ENCODE peak calls at places on chromosomes 3 and 15, in six cellular contexts. O is H4; P is mucosa of gallbladder; V is T-cell; L is effector CD4-positive, alpha-beta T cell; Z is stimulated activated CD4-positive, alpha-beta T cell treated with anti-CD3 and anti-CD28 coated beads, TNF-alpha, amount 100 ng/mL, for 4 hours. G is an unnamed sample.

GRCh38 chr3:120093119-120093922 is 926 bp downstream of the GSK3B start:
- DNase-seq in O (peak; percentile 79), P (peak; percentile 14), V (no peak), L (peak; percentile 21), Z (no peak), G (no peak)

GRCh38 chr3:195906865-195907729 is 1.3 kb downstream of the TNK2 start:
- DNase-seq in O (no peak), P (no peak), V (peak; percentile 70), L (peak; percentile 68), Z (peak; percentile 45), G (peak; percentile 49)

GRCh38 chr3:155316450-155316849 is 23.0 kb upstream of the STRIT1 start:
- DNase-seq in O (no peak), P (no peak), V (no peak), L (no peak), Z (no peak), G (peak; percentile 38)

GRCh38 chr3:112464264-112464663 is 35.0 kb downstream of the BTLA start:
- DNase-seq in O (no peak), P (no peak), V (no peak), L (no peak), Z (no peak), G (no peak)

GRCh38 chr15:29571728-29572454 is 250.4 kb downstream of the TJP1 start:
- DNase-seq in O (no peak), P (no peak), V (no peak), L (no peak), Z (no peak), G (no peak)

GRCh38 chr15:44308415-44308814 is 19.9 kb downstream of the GOLM2 start:
- DNase-seq in O (no peak), P (no peak), V (no peak), L (no peak), Z (no peak), G (no peak)

GRCh38 chr3:27642796-27643195 is 79.3 kb downstream of the EOMES start:
- DNase-seq in O (no peak), P (no peak), V (no peak), L (no peak), Z (no peak), G (no peak)

GRCh38 chr3:170458285-170458684 is 39.6 kb downstream of the CLDN11 start:
- DNase-seq in O (no peak), P (no peak), V (no peak), L (no peak), Z (no peak), G (no peak)

GRCh38 chr3:113533534-113533892 is 1.2 kb downstream of the SIDT1 start:
- DNase-seq in O (no peak), P (no peak), V (peak; percentile 37), L (peak; percentile 15), Z (no peak), G (no peak)

GRCh38 chr15:32706704-32707103 is 11.1 kb upstream of the GREM1 start:
- DNase-seq in O (no peak), P (no peak), V (no peak), L (no peak), Z (no peak), G (no peak)

GRCh38 chr3:151838574-151839312 is 24.8 kb downstream of the AADAC start:
- DNase-seq in O (peak; percentile 88), P (peak; percentile 60), V (no peak), L (no peak), Z (no peak), G (peak; percentile 5)

GRCh38 chr3:14879161-14879888 is 60.6 kb downstream of the FGD5 start:
- DNase-seq in O (peak; percentile 26), P (peak; percentile 72), V (peak; percentile 27), L (no peak), Z (no peak), G (no peak)

GRCh38 chr3:58577269-58577821 is at the start of gene FAM107A:
- DNase-seq in O (no peak), P (no peak), V (no peak), L (no peak), Z (no peak), G (no peak)

GRCh38 chr15:66588537-66588936 is 22.7 kb upstream of the LCTL start:
- DNase-seq in O (no peak), P (no peak), V (no peak), L (no peak), Z (no peak), G (no peak)

GRCh38 chr15:89165677-89166076 is 55.7 kb downstream of the RLBP1 start:
- DNase-seq in O (no peak), P (no peak), V (no peak), L (no peak), Z (no peak), G (no peak)

GRCh38 chr15:59701880-59702279 is 12.8 kb upstream of the BNIP2 start:
- DNase-seq in O (no peak), P (no peak), V (no peak), L (no peak), Z (no peak), G (no peak)

GRCh38 chr15:57505056-57505713 is 86.5 kb upstream of the MYZAP start:
- DNase-seq in O (no peak), P (no peak), V (no peak), L (no peak), Z (no peak), G (no peak)

GRCh38 chr15:79185199-79185598 is 94.6 kb upstream of the RASGRF1 start:
- DNase-seq in O (peak; percentile 25), P (no peak), V (no peak), L (no peak), Z (no peak), G (no peak)

GRCh38 chr15:29805043-29805707 is 17.1 kb downstream of the TJP1 start:
- DNase-seq in O (peak; percentile 69), P (peak; percentile 59), V (no peak), L (no peak), Z (no peak), G (no peak)

GRCh38 chr3:127015282-127016042 is 32.5 kb downstream of the PLXNA1 start:
- DNase-seq in O (no peak), P (no peak), V (no peak), L (no peak), Z (no peak), G (no peak)

GRCh38 chr3:191727338-191727737 is 266.4 kb downstream of the PYDC2 start:
- DNase-seq in O (no peak), P (no peak), V (no peak), L (no peak), Z (no peak), G (no peak)

GRCh38 chr3:131543714-131544113 is 40.9 kb upstream of the MRPL3 start:
- DNase-seq in O (peak; percentile 88), P (peak; percentile 75), V (no peak), L (no peak), Z (no peak), G (no peak)

GRCh38 chr3:195809291-195809785 is 2.4 kb downstream of the MUC4 start:
- DNase-seq in O (no peak), P (no peak), V (no peak), L (no peak), Z (no peak), G (no peak)

GRCh38 chr15:70098170-70098460 is 398 bp upstream of the TLE3 start:
- DNase-seq in O (no peak), P (no peak), V (no peak), L (no peak), Z (no peak), G (no peak)

GRCh38 chr3:25460751-25461150 is 32.7 kb downstream of the RARB start:
- DNase-seq in O (no peak), P (no peak), V (no peak), L (no peak), Z (no peak), G (no peak)

GRCh38 chr3:9485248-9485647 is 68.4 kb downstream of the LHFPL4 start:
- DNase-seq in O (no peak), P (no peak), V (no peak), L (no peak), Z (no peak), G (no peak)

GRCh38 chr3:127775398-127776109 is 46.8 kb downstream of the MGLL start:
- DNase-seq in O (no peak), P (no peak), V (no peak), L (no peak), Z (no peak), G (peak; percentile 92)

GRCh38 chr3:106067711-106068110 is 198.9 kb upstream of the CBLB start:
- DNase-seq in O (no peak), P (no peak), V (no peak), L (no peak), Z (no peak), G (no peak)

GRCh38 chr15:44058126-44058525 is 136.9 kb downstream of the FRMD5 start:
- DNase-seq in O (peak; percentile 71), P (no peak), V (no peak), L (no peak), Z (no peak), G (no peak)